ENCODE peak calls at places on chromosome 10, in five cellular contexts. Z is endothelial cell, A is GM13977, H is activated B cell treated with CpG ODN at 0.5 μM for 24 hours, W is fibroblast of mammary gland. L is an unnamed sample.

GRCh38 chr10:88245974-88246511 is 337.1 kb downstream of the RNLS start:
- DNase-seq in A (no peak), Z (no peak), W (peak), H (no peak), L (no peak)

GRCh38 chr10:5560142-5560843 is 35.5 kb downstream of the CALML3 start:
- DNase-seq in H (no peak), A (no peak), W (no peak), Z (no peak), L (no peak)

GRCh38 chr10:99742701-99743100 is 10.7 kb downstream of the CUTC start:
- DNase-seq in Z (no peak), H (no peak), W (peak), A (no peak), L (no peak)

GRCh38 chr10:52351911-52352310 is 37.8 kb downstream of the DKK1 start:
- DNase-seq in A (no peak), W (no peak), Z (no peak), H (no peak), L (no peak)

GRCh38 chr10:33955676-33956075 is 621.2 kb upstream of the NRP1 start:
- DNase-seq in A (no peak), Z (no peak), W (peak), H (no peak), L (no peak)

GRCh38 chr10:109892087-109892486 is 31.2 kb downstream of the XPNPEP1 start:
- DNase-seq in H (no peak), Z (no peak), A (no peak), W (no peak), L (no peak)

GRCh38 chr10:33216661-33217427 is 117.6 kb downstream of the NRP1 start:
- DNase-seq in Z (no peak), H (no peak), A (no peak), W (no peak), L (no peak)

GRCh38 chr10:27449571-27449970 is 54.5 kb upstream of the RAB18 start:
- DNase-seq in W (no peak), H (no peak), A (no peak), Z (no peak), L (no peak)

GRCh38 chr10:31421322-31421721 is 102.3 kb downstream of the ZEB1 start:
- DNase-seq in H (no peak), W (no peak), Z (no peak), A (no peak), L (no peak)

GRCh38 chr10:125003146-125003900 is 61.4 kb downstream of the ZRANB1 start:
- DNase-seq in A (no peak), Z (no peak), W (no peak), H (peak), L (no peak)

GRCh38 chr10:50343702-50344331 is 92.5 kb upstream of the ASAH2 start:
- DNase-seq in Z (no peak), A (no peak), H (no peak), W (no peak), L (no peak)

GRCh38 chr10:132799856-132800255 is 13.9 kb upstream of the NKX6-2 start:
- DNase-seq in H (no peak), Z (no peak), A (no peak), W (no peak), L (no peak)

GRCh38 chr10:36171546-36171945 is 529.5 kb upstream of the FZD8 start:
- DNase-seq in A (no peak), Z (no peak), W (no peak), H (no peak), L (no peak)

GRCh38 chr10:88582806-88583583 is at the start of gene RNLS:
- DNase-seq in A (peak), H (peak), W (peak), Z (peak), L (peak)

GRCh38 chr10:13705526-13706169 is 118.9 kb downstream of the PRPF18 start:
- DNase-seq in A (no peak), Z (no peak), W (peak), H (no peak), L (no peak)

GRCh38 chr10:43229208-43230061 is 37.4 kb downstream of the RASGEF1A start:
- DNase-seq in H (no peak), W (no peak), A (no peak), Z (peak), L (peak)

GRCh38 chr10:82358486-82359097 is 483.6 kb downstream of the NRG3 start:
- DNase-seq in Z (no peak), A (no peak), H (no peak), W (peak), L (no peak)

GRCh38 chr10:62618576-62619408 is 185.7 kb upstream of the ADO start:
- DNase-seq in W (peak), H (no peak), Z (no peak), A (no peak), L (no peak)

GRCh38 chr10:78474743-78475142 is 441.1 kb downstream of the RPS24 start:
- DNase-seq in Z (no peak), A (peak), H (no peak), W (no peak), L (no peak)

GRCh38 chr10:132546567-132547420 is 9.2 kb downstream of the INPP5A start:
- DNase-seq in H (peak), Z (no peak), W (no peak), A (peak), L (peak)

GRCh38 chr10:59622320-59622901 is 87.2 kb downstream of the SLC16A9 start:
- DNase-seq in H (no peak), W (peak), A (peak), Z (peak), L (peak)

GRCh38 chr10:42980553-42981357 is 96.1 kb upstream of the RET start:
- DNase-seq in W (no peak), H (no peak), Z (no peak), A (no peak), L (no peak)

GRCh38 chr10:72886596-72887522 is 6.7 kb upstream of the OIT3 start:
- DNase-seq in W (no peak), A (no peak), Z (no peak), H (no peak), L (peak)
- TF ChIP-seq CTCF in W (no peak), A (no peak), Z (no peak), H (no peak), L (no peak)

GRCh38 chr10:102712843-102713242 is 1.4 kb downstream of the ARL3 start:
- DNase-seq in H (no peak), A (no peak), Z (no peak), W (no peak), L (no peak)

GRCh38 chr10:102713814-102714620 is at the start of gene ARL3:
- DNase-seq in Z (peak), H (peak), W (peak), A (peak), L (peak)

GRCh38 chr10:102712089-102712488 is 2.1 kb downstream of the ARL3 start:
- DNase-seq in H (no peak), A (peak), Z (no peak), W (no peak), L (no peak)

GRCh38 chr10:102713483-102713813 is 749 bp downstream of the ARL3 start:
- DNase-seq in A (no peak), W (no peak), H (no peak), Z (no peak), L (no peak)

DNA sequence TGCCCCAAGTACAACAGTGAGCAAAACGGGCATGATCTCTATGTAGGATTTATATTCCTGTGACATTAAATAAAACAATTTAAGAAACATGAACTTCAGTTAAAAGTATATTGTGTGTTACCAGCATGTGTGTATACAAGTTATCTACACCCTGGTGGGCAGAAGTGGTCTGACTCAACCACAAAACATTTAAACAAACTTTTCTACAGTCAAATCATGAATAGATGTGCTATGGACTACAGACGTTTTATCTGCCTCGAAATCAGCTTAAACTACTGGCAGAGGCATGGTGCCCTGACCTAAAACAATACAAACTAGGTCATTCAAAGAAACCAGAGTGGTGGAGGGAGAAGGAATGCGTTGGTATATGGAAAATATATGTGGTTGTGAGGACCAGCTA is 3.6 kb downstream of the ARL3 start:
- DNase-seq in W (peak), H (no peak), A (no peak), Z (no peak), L (peak)
- TF ChIP-seq CTCF in W (peak), H (no peak), A (no peak), Z (no peak), L (no peak)

GRCh38 chr10:11107953-11108352 is 90.3 kb downstream of the CELF2 start:
- DNase-seq in A (no peak), W (no peak), Z (no peak), H (no peak), L (no peak)
- TF ChIP-seq CTCF in A (no peak), W (no peak), Z (no peak), H (no peak), L (no peak)

GRCh38 chr10:2978111-2978510 is 89.2 kb upstream of the PFKP start:
- DNase-seq in A (peak), H (no peak), Z (peak), W (peak), L (no peak)
- TF ChIP-seq CTCF in A (peak), H (no peak), Z (no peak), W (peak), L (peak)

DNA sequence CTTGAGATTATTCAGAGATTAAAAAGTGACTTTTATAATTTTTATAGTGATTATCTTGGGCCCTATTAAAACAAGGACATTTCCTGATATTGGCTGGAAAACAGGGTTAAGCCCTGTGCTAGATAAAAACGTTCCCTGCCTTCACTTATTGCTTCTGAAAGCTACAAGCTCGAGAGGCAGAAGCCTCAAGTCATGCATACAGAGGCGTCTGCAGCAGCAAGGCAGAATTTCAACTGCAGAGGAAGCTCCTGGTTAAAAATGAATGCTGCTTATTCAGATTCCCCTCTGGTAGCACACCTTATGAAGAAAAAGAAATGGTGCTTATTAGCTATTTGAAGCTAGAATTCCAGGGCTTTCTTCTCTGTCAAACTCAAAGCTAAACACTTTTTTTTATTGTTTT is 174.5 kb downstream of the FANK1 start:
- DNase-seq in H (no peak), W (no peak), A (no peak), Z (no peak), L (no peak)
- TF ChIP-seq CTCF in H (no peak), W (no peak), A (no peak), Z (no peak), L (no peak)

DNA sequence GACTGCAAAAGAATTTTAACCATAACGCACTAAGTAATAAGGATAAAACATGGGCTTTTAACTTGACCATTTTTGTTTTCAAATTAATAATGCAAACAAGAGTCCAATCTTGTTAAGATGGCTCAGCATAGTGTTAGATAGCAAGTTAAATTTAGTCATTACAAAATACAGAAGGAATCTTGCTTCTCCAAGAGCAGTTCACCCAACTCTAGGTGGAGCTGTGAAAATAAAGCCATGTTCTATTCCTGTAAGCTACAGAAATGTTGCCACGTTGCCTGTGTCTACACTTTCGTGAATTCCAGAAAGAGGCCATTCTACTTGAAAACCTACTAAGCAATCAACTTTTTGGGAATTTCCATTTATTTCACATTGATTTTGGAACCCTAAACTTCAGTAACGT is 191.9 kb downstream of the SFMBT2 start:
- DNase-seq in W (peak), A (no peak), Z (no peak), H (no peak), L (no peak)
- TF ChIP-seq CTCF in W (peak), A (no peak), Z (no peak), H (no peak), L (no peak)

GRCh38 chr10:131491195-131491594 is 179.7 kb upstream of the TCERG1L start:
- DNase-seq in H (no peak), W (no peak), Z (no peak), A (no peak), L (no peak)

GRCh38 chr10:131485732-131486131 is 174.2 kb upstream of the TCERG1L start:
- DNase-seq in H (no peak), Z (no peak), A (no peak), W (no peak), L (no peak)

GRCh38 chr10:131492211-131492610 is 180.7 kb upstream of the TCERG1L start:
- DNase-seq in A (no peak), W (no peak), H (no peak), Z (no peak), L (no peak)

DNA sequence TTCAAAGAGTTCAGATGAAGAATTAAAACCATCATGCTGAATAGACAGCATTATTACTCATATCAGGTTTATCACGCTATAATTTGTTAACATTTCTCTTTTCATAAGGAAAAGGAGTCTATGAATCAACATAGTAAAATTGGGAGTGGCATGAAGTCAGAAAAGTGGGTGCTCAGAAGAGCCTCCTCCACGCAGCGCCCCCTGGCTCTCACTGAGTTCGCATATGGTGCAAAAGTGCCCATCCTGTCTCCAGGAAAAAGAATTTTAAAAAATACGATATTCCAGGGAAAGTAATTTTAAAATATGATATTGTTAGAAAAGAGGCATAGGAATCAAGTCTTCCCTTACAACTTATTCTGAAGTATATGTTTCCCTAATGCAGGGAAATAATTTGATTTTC is 176.3 kb upstream of the TCERG1L start:
- DNase-seq in H (no peak), A (no peak), Z (no peak), W (no peak), L (no peak)
- TF ChIP-seq CTCF in H (no peak), A (no peak), Z (no peak), W (no peak), L (no peak)